ENCODE peak calls at places on chromosomes 7 and 10, in eight cellular contexts. Q is WTC11; X is H9; M is cardiac fibroblast; L is astrocyte of the spinal cord; R is mammary epithelial cell; W is GM13976; I is CD8-positive, alpha-beta T cell. K is an unnamed sample.

GRCh38 chr10:1517684-1518083 is 219.6 kb downstream of the ADARB2 start:
- DNase-seq in R (no peak), I (no peak), L (no peak), W (no peak), M (no peak), Q (no peak), X (no peak), K (no peak)

GRCh38 chr7:128352138-128352537 is 8.4 kb upstream of the RBM28 start:
- DNase-seq in I (peak), R (no peak), W (no peak), X (peak), L (peak), M (peak), Q (peak), K (peak)

GRCh38 chr7:130994378-130995115 is 260.5 kb upstream of the KLF14 start:
- DNase-seq in W (no peak), Q (no peak), I (no peak), X (no peak), M (no peak), L (no peak), R (peak), K (no peak)

GRCh38 chr7:3495957-3496356 is 194.9 kb downstream of the SDK1 start:
- DNase-seq in X (no peak), Q (no peak), M (no peak), W (no peak), R (no peak), I (no peak), L (no peak), K (no peak)

GRCh38 chr10:10927608-10928007 is 90.1 kb upstream of the CELF2 start:
- DNase-seq in I (no peak), M (no peak), L (no peak), X (no peak), R (no peak), Q (no peak), W (no peak), K (no peak)

GRCh38 chr10:37739181-37739580 is 118.2 kb downstream of the ZNF248 start:
- DNase-seq in L (no peak), Q (no peak), X (no peak), M (no peak), I (no peak), W (no peak), R (no peak), K (no peak)

GRCh38 chr7:20438665-20439376 is 108.1 kb downstream of the ITGB8 start:
- DNase-seq in R (no peak), M (no peak), I (no peak), W (peak), L (no peak), X (no peak), Q (no peak), K (no peak)

GRCh38 chr10:113126506-113127192 is 176.6 kb downstream of the TCF7L2 start:
- DNase-seq in M (peak), Q (peak), L (peak), X (peak), I (peak), W (peak), R (peak), K (peak)

GRCh38 chr7:1950066-1950622 is 280.1 kb downstream of the ELFN1 start:
- DNase-seq in X (no peak), L (no peak), M (no peak), R (no peak), I (no peak), Q (no peak), W (no peak), K (peak)

GRCh38 chr10:132257271-132257670 is 50.5 kb downstream of the STK32C start:
- DNase-seq in X (no peak), L (no peak), M (peak), I (no peak), W (peak), Q (no peak), R (peak), K (no peak)

GRCh38 chr7:134648456-134648855 is 1.8 kb downstream of the BPGM start:
- DNase-seq in W (no peak), Q (no peak), M (no peak), L (no peak), R (no peak), X (no peak), I (no peak), K (no peak)

GRCh38 chr7:75977741-75978140 is 16.7 kb downstream of the TMEM120A start:
- DNase-seq in I (no peak), L (no peak), Q (no peak), W (no peak), M (peak), R (no peak), X (no peak), K (no peak)

GRCh38 chr7:130084037-130084875 is 13.9 kb downstream of the KLHDC10 start:
- DNase-seq in Q (no peak), I (no peak), R (no peak), W (no peak), X (no peak), M (peak), L (no peak), K (no peak)

GRCh38 chr10:62456611-62457101 is 82.5 kb downstream of the ZNF365 start:
- DNase-seq in Q (no peak), M (no peak), I (no peak), W (peak), X (no peak), R (no peak), L (no peak), K (no peak)

GRCh38 chr7:114539575-114539974 is 125.0 kb downstream of the FOXP2 start:
- DNase-seq in I (no peak), W (no peak), Q (no peak), L (peak), X (no peak), R (no peak), M (peak), K (peak)

GRCh38 chr7:36977878-36978277 is 253.6 kb upstream of the AOAH start:
- DNase-seq in R (no peak), M (no peak), X (no peak), W (no peak), I (no peak), L (no peak), Q (no peak), K (no peak)

GRCh38 chr7:115145512-115145911 is 223.6 kb downstream of the MDFIC start:
- DNase-seq in M (peak), Q (no peak), I (no peak), R (peak), X (no peak), L (no peak), W (no peak), K (no peak)

GRCh38 chr7:144785491-144785890 is 50.4 kb downstream of the TPK1 start:
- DNase-seq in I (no peak), M (no peak), R (no peak), X (no peak), W (no peak), Q (no peak), L (no peak), K (no peak)

GRCh38 chr7:22443370-22444180 is 56.4 kb downstream of the STEAP1B start:
- DNase-seq in X (no peak), R (peak), Q (no peak), W (no peak), L (peak), I (no peak), M (peak), K (no peak)

GRCh38 chr10:79318369-79318768 is 28.9 kb upstream of the PPIF start:
- DNase-seq in I (no peak), X (no peak), M (no peak), Q (no peak), L (no peak), R (no peak), W (no peak), K (no peak)

DNA sequence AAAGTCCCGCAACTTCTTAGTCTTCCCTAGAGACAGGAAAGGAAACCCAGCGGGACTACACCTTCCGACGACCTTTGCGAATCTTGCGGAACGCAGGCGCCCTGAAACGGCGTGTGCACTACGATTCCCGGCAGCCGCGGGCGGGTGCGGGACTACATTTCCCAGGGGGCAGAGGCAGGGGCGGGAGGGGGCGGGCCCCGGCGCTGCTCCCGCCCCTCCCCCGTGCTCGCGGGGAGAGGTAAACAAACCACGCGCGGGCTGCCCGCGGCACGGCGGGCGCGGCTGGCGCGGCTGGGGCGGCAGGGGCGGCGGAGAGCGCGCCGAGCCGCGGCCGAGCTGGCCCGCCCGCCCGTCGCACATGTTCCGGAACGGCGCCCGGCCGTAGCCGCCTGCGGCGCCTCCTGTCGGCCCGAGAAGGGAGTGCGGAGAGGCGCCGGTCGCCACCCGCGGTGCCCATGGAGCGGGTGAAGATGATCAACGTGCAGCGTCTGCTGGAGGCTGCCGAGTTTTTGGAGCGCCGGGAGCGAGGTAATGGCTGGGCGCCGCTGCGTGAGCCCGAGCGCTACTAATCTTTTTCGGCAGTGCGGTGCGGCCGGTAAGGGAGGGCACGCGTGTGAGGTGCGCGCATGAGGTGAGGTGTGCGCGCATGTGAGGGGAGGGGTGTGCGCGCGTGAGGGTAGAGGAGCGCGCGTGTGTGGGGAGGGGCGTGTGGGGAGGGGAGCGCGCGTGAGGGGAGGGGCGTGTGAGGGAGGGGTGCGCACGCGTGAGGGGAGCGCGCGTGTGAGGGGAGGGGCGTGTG is 18.6 kb downstream of the MXI1 start:
- DNase-seq in Q (peak), X (peak), I (peak), R (peak), M (peak), L (peak), W (peak), K (peak)
- TF ChIP-seq CTCF in Q (peak), X (peak), I (peak), R (peak), M (peak), L (peak), W (peak), K (peak)

GRCh38 chr7:151012031-151012692 is 12.1 kb downstream of the ATG9B start:
- DNase-seq in Q (no peak), W (no peak), L (no peak), R (no peak), X (no peak), M (no peak), I (no peak), K (no peak)

GRCh38 chr7:151014950-151015349 is 9.3 kb downstream of the ATG9B start:
- DNase-seq in X (no peak), L (no peak), I (peak), W (no peak), R (no peak), Q (no peak), M (peak), K (no peak)

GRCh38 chr7:151013356-151013727 is 11.0 kb downstream of the ATG9B start:
- DNase-seq in Q (no peak), X (peak), M (no peak), I (no peak), R (no peak), W (no peak), L (no peak), K (no peak)

GRCh38 chr7:151012921-151013347 is 11.4 kb downstream of the ATG9B start:
- DNase-seq in X (peak), I (no peak), L (peak), W (no peak), R (no peak), Q (peak), M (peak), K (peak)

DNA sequence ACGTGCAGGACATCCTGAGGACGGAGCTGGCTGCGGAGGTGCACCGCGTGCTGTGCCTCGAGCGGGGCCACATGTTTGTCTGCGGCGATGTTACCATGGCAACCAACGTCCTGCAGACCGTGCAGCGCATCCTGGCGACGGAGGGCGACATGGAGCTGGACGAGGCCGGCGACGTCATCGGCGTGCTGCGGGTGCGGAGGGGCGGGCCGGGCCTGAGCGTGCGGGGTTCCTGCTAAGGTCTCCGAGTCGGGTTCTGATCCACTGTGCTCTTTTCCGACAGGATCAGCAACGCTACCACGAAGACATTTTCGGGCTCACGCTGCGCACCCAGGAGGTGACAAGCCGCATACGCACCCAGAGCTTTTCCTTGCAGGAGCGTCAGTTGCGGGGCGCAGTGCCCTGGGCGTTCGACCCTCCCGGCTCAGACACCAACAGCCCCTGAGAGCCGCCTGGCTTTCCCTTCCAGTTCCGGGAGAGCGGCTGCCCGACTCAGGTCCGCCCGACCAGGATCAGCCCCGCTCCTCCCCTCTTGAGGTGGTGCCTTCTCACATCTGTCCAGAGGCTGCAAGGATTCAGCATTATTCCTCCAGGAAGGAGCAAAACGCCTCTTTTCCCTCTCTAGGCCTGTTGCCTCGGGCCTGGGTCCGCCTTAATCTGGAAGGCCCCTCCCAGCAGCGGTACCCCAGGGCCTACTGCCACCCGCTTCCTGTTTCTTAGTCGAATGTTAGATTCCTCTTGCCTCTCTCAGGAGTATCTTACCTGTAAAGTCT is 10.4 kb downstream of the ATG9B start:
- DNase-seq in L (peak), I (peak), X (peak), Q (peak), W (peak), M (peak), R (no peak), K (peak)
- TF ChIP-seq CTCF in L (no peak), I (peak), X (no peak), Q (no peak), W (no peak), M (peak), R (no peak), K (no peak)

DNA sequence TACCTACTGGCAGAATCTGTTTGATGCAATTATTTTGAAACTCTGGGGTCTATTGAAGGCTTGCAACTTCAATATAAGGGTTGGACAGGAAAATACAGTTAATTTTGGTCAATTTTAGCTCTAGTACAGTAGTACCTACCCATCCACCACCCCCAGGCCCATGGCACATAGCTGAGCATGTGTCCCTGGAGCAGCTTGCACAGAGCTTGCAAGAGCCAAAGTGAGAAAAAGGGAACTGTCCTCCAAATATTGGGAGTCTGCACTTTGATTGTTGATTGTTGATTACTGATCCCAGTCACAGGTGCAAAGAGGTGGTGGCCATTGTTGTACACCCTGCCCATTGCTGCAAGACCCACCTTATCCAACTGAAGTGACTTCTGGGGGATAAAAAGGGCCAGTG is 52.8 kb downstream of the DDC start:
- DNase-seq in W (no peak), I (no peak), R (no peak), Q (no peak), L (no peak), X (no peak), M (no peak), K (no peak)
- TF ChIP-seq CTCF in W (no peak), I (no peak), R (no peak), Q (no peak), L (no peak), X (no peak), M (no peak), K (no peak)

GRCh38 chr7:103989785-103990775 is 622 bp upstream of the RELN start:
- DNase-seq in L (peak), R (peak), I (no peak), W (peak), Q (peak), M (peak), X (peak), K (peak)
- TF ChIP-seq CTCF in L (peak), R (no peak), I (no peak), W (no peak), Q (no peak), M (no peak), X (peak), K (no peak)

DNA sequence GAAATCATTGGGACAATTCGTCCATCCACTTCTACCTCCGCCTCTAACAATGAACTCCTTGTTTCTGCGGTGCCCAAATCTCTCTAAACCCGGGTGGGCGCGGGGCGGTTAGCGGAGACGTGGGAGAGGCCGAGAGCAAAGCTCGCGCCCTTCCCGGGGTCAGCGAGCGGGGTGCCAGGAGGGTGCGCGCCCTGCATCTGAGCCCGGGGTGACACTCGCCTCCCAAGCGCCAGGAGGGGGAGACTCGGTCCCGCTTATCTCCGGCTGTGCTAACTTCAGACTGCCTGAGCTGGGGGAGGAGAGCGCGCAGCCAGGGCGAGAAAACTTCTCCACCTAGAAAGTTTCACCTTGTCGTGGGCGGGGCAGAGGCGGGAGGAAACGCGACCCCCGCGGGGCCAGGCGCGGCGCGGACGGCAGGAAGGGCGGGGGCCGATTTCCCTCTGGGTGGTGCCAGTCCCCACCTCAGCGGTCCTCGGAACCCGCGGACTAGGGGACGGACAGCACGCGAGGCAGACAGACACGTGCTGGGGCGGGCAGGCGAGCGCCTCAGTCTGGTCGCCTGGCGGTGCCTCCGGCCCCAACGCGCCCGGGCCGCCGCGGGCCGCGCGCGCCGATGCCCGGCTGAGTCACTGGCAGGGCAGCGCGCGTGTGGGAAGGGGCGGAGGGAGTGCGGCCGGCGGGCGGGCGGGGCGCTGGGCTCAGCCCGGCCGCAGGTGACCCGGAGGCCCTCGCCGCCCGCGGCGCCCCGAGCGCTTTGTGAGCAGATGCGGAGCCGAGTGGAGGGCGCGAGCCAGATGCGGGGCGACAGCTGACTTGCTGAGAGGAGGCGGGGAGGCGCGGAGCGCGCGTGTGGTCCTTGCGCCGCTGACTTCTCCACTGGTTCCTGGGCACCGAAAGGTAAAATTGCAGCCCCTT is at the start of gene MET:
- DNase-seq in R (peak), X (peak), M (peak), L (peak), W (peak), I (no peak), Q (peak), K (peak)
- TF ChIP-seq CTCF in R (peak), X (peak), M (peak), L (peak), W (peak), I (no peak), Q (no peak), K (no peak)

DNA sequence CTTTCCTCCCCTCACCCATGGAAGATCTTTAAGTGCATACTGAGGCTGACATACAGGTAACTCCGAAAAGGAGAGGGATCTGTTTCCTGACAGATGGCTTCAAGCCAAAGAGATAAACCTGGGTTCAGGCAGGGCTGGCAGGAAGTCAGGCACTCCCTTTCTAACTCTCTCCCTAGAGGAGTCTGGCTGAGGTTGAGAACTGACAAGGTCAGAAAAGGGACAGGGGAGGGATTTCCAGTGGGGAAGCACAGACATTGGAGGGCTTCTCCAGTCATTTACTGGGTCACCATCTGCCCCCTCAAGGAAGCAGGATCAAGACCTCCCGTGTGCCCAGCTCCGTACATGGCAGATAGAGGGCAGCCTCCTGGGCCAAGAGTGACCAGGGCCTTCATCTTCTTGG is 31.6 kb downstream of the TLX1 start:
- DNase-seq in L (no peak), R (no peak), W (no peak), M (no peak), X (no peak), Q (no peak), I (no peak), K (no peak)
- TF ChIP-seq CTCF in L (no peak), R (no peak), W (no peak), M (no peak), X (no peak), Q (no peak), I (no peak), K (no peak)

DNA sequence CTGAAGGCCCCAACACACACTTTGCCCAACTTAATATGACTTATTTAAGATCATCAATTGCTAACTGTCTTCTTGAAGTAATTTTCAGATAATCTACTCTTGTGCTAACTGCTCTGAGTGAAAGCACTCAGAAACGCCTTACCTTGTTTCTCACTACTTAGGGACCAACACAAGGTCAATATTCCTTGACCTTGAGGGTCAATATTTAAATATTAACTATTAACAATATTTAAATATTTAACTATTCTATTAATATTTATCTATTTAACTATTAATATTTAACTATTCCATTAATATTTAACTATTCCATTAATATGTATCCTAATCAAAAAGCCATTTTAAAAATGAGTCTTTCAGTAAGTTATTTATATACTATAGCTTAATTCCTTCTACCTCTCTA is 26.0 kb upstream of the HNRNPH3 start:
- DNase-seq in W (no peak), X (no peak), L (no peak), Q (no peak), M (no peak), R (no peak), I (no peak), K (no peak)
- TF ChIP-seq CTCF in W (no peak), X (no peak), L (no peak), Q (no peak), M (no peak), R (no peak), I (no peak), K (no peak)

GRCh38 chr10:65358565-65358964 is 1567.3 kb upstream of the LRRTM3 start:
- DNase-seq in I (no peak), M (peak), L (peak), R (peak), Q (peak), X (peak), W (no peak), K (peak)
- TF ChIP-seq CTCF in I (no peak), M (peak), L (peak), R (peak), Q (no peak), X (peak), W (no peak), K (peak)